ENCODE peak calls at places on chromosomes 13 and 19, in ten cellular contexts. T is K562, H is astrocyte, G is neural progenitor cell, Q is HepG2, M is endothelial cell of umbilical vein, L is fibroblast of lung, J is GM23248, V is mammary epithelial cell, W is GM12878. P is an unnamed sample.

GRCh38 chr13:36882829-36883390 is 37.1 kb downstream of the SMAD9 start:
- DNase-seq in G (no peak), Q (peak), J (no peak), L (no peak), H (no peak), W (no peak), V (no peak), M (no peak), T (no peak), P (no peak)

GRCh38 chr19:4976412-4977298 is 7.7 kb downstream of the KDM4B start:
- DNase-seq in G (peak), V (peak), W (no peak), J (peak), Q (peak), H (peak), L (peak), T (no peak), M (peak), P (no peak)

GRCh38 chr19:55384576-55385235 is 614 bp upstream of the TMEM238 start:
- DNase-seq in H (no peak), J (peak), L (no peak), M (no peak), W (no peak), G (no peak), Q (no peak), V (peak), T (no peak), P (no peak)

GRCh38 chr13:50248537-50249521 is 233.6 kb downstream of the KCNRG start:
- DNase-seq in H (no peak), W (no peak), J (no peak), V (no peak), M (no peak), T (no peak), Q (no peak), L (no peak), G (no peak), P (no peak)

GRCh38 chr19:35151273-35152065 is 3.1 kb upstream of the FXYD5 start:
- DNase-seq in J (no peak), M (no peak), L (no peak), Q (no peak), W (no peak), G (no peak), T (no peak), H (no peak), V (no peak), P (no peak)

GRCh38 chr19:10936661-10937084 is 8.1 kb downstream of the TIMM29 start:
- DNase-seq in J (peak), H (peak), T (peak), L (peak), Q (peak), G (peak), M (peak), V (peak), W (peak), P (peak)

GRCh38 chr13:97856001-97856675 is 97.3 kb upstream of the IPO5 start:
- DNase-seq in Q (no peak), J (peak), H (peak), L (peak), M (no peak), T (no peak), W (no peak), G (peak), V (no peak), P (no peak)

GRCh38 chr13:40895715-40896184 is 106.3 kb downstream of the SLC25A15 start:
- DNase-seq in Q (peak), H (no peak), M (no peak), J (no peak), V (peak), G (no peak), W (no peak), L (no peak), T (no peak), P (no peak)

GRCh38 chr19:16899566-16900075 is 10.8 kb downstream of the F2RL3 start:
- DNase-seq in T (peak), V (peak), G (peak), J (peak), M (peak), H (no peak), W (no peak), L (peak), Q (peak), P (no peak)

GRCh38 chr19:495440-496332 is 600 bp upstream of the MADCAM1 start:
- DNase-seq in J (peak), M (peak), V (no peak), G (peak), H (peak), L (peak), W (no peak), Q (no peak), T (peak), P (no peak)

GRCh38 chr19:52659013-52659412 is 20.9 kb upstream of the ZNF83 start:
- DNase-seq in Q (no peak), V (no peak), L (no peak), G (no peak), W (no peak), J (no peak), T (no peak), M (no peak), H (no peak), P (no peak)

GRCh38 chr13:62512194-62513141 is 1096.8 kb upstream of the PCDH20 start:
- DNase-seq in L (peak), J (peak), M (peak), Q (peak), W (peak), T (no peak), G (peak), V (no peak), H (no peak), P (no peak)

GRCh38 chr13:99663185-99663825 is 162.0 kb downstream of the TM9SF2 start:
- DNase-seq in J (no peak), T (no peak), G (peak), L (no peak), H (no peak), M (no peak), V (no peak), W (no peak), Q (no peak), P (no peak)

GRCh38 chr19:16901491-16902175 is 12.8 kb downstream of the F2RL3 start:
- DNase-seq in M (no peak), J (no peak), T (peak), H (no peak), G (peak), W (no peak), L (no peak), V (no peak), Q (no peak), P (no peak)

GRCh38 chr13:39536274-39536673 is 66.7 kb downstream of the LHFPL6 start:
- DNase-seq in T (no peak), J (no peak), V (no peak), G (no peak), Q (no peak), W (no peak), H (no peak), L (no peak), M (no peak), P (no peak)

GRCh38 chr19:36257512-36257876 is 42.6 kb downstream of the ZNF146 start:
- DNase-seq in J (peak), M (peak), Q (no peak), T (no peak), W (no peak), V (no peak), H (no peak), L (no peak), G (no peak), P (no peak)

GRCh38 chr13:113371061-113371460 is 7.1 kb upstream of the GRTP1 start:
- DNase-seq in M (no peak), W (no peak), J (no peak), T (no peak), V (no peak), H (no peak), L (no peak), Q (no peak), G (no peak), P (no peak)

GRCh38 chr13:24500977-24501376 is 11.6 kb downstream of the PARP4 start:
- DNase-seq in M (peak), H (peak), W (no peak), L (peak), G (no peak), J (peak), V (peak), Q (no peak), T (peak), P (no peak)

GRCh38 chr13:41746259-41746658 is 214.7 kb downstream of the VWA8 start:
- DNase-seq in G (no peak), T (no peak), V (peak), J (peak), L (peak), H (peak), M (no peak), W (no peak), Q (no peak), P (no peak)

GRCh38 chr19:55272142-55272541 is 7.8 kb downstream of the HSPBP1 start:
- DNase-seq in L (no peak), Q (no peak), T (no peak), J (peak), W (no peak), H (no peak), V (no peak), G (no peak), M (no peak), P (no peak)

GRCh38 chr13:97724450-97724849 is 229.0 kb upstream of the IPO5 start:
- DNase-seq in G (no peak), J (peak), Q (no peak), W (no peak), H (no peak), T (no peak), M (no peak), L (no peak), V (no peak), P (no peak)

GRCh38 chr13:32314968-32315254 is 252 bp downstream of the ZAR1L start:
- DNase-seq in Q (peak), V (peak), J (peak), T (peak), L (peak), W (no peak), M (no peak), G (peak), H (peak), P (no peak)

GRCh38 chr13:103066991-103067390 is 774 bp upstream of the SLC10A2 start:
- DNase-seq in Q (no peak), W (no peak), G (peak), L (no peak), M (no peak), T (no peak), J (no peak), V (no peak), H (no peak), P (no peak)

GRCh38 chr19:4278010-4278409 is 1.1 kb upstream of the SHD start:
- DNase-seq in H (no peak), G (no peak), M (no peak), Q (no peak), V (no peak), L (no peak), W (no peak), J (no peak), T (no peak), P (no peak)

GRCh38 chr19:5145521-5146511 is 176.9 kb downstream of the KDM4B start:
- DNase-seq in W (no peak), V (no peak), T (no peak), G (no peak), L (no peak), Q (no peak), H (no peak), M (no peak), J (no peak), P (no peak)

GRCh38 chr13:37068962-37069361 is 9.5 kb upstream of the SUPT20H start:
- DNase-seq in Q (no peak), L (peak), H (no peak), G (no peak), J (peak), M (peak), T (no peak), V (no peak), W (no peak), P (no peak)

GRCh38 chr13:73339086-73339485 is 280.3 kb downstream of the KLF5 start:
- DNase-seq in M (no peak), H (no peak), J (peak), V (no peak), Q (no peak), T (no peak), W (no peak), L (no peak), G (no peak), P (no peak)

GRCh38 chr13:40375522-40376171 is 290.8 kb downstream of the FOXO1 start:
- DNase-seq in G (no peak), V (no peak), W (no peak), T (no peak), Q (no peak), J (peak), L (no peak), M (no peak), H (no peak), P (no peak)

GRCh38 chr13:105153626-105154025 is 1381.8 kb downstream of the EFNB2 start:
- DNase-seq in T (no peak), Q (no peak), M (no peak), W (no peak), G (no peak), J (no peak), V (no peak), H (no peak), L (peak), P (no peak)

GRCh38 chr19:13207237-13208130 is 57.3 kb downstream of the IER2 start:
- DNase-seq in W (no peak), G (peak), V (no peak), J (peak), M (no peak), T (no peak), H (no peak), L (no peak), Q (no peak), P (no peak)

GRCh38 chr19:55620410-55620809 is 4.0 kb downstream of the ZNF784 start:
- DNase-seq in M (no peak), H (no peak), L (no peak), T (peak), J (no peak), V (no peak), Q (no peak), W (no peak), G (no peak), P (no peak)

GRCh38 chr13:87982436-87982835 is 311.3 kb downstream of the SLITRK5 start:
- DNase-seq in T (no peak), W (no peak), G (no peak), V (no peak), M (no peak), L (no peak), Q (no peak), J (no peak), H (no peak), P (no peak)

GRCh38 chr13:77637583-77637982 is 59.9 kb upstream of the SLAIN1 start:
- DNase-seq in V (no peak), H (no peak), J (no peak), M (no peak), T (no peak), W (no peak), Q (no peak), G (peak), L (no peak), P (no peak)

GRCh38 chr13:25329706-25330105 is 28.3 kb downstream of the NUP58 start:
- DNase-seq in L (peak), W (no peak), Q (no peak), M (no peak), J (peak), H (peak), G (no peak), V (peak), T (no peak), P (no peak)

GRCh38 chr19:46761418-46761831 is 15.2 kb upstream of the STRN4 start:
- DNase-seq in V (no peak), T (no peak), H (peak), J (peak), L (peak), W (no peak), G (no peak), Q (peak), M (no peak), P (no peak)

GRCh38 chr19:11540642-11541041 is 2.0 kb downstream of the CNN1 start:
- DNase-seq in G (no peak), V (no peak), J (no peak), H (no peak), T (no peak), Q (no peak), W (no peak), L (no peak), M (no peak), P (no peak)

GRCh38 chr13:32427852-32428580 is at the start of gene N4BP2L1:
- DNase-seq in V (peak), T (no peak), Q (peak), G (peak), J (peak), M (peak), H (no peak), W (peak), L (peak), P (no peak)

GRCh38 chr19:7191946-7192691 is 102.1 kb downstream of the INSR start:
- DNase-seq in J (peak), V (no peak), W (no peak), H (no peak), T (no peak), Q (no peak), L (no peak), G (no peak), M (no peak), P (no peak)

GRCh38 chr13:110853235-110853721 is 61.6 kb downstream of the ANKRD10 start:
- DNase-seq in L (no peak), J (no peak), V (no peak), T (no peak), Q (no peak), G (peak), H (no peak), M (no peak), W (no peak), P (no peak)

GRCh38 chr13:110850840-110851239 is 64.0 kb downstream of the ANKRD10 start:
- DNase-seq in J (no peak), G (no peak), W (no peak), T (no peak), H (no peak), Q (no peak), L (no peak), M (no peak), V (no peak), P (no peak)

GRCh38 chr13:110854866-110855265 is 60.0 kb downstream of the ANKRD10 start:
- DNase-seq in V (no peak), T (no peak), J (no peak), L (no peak), Q (no peak), W (no peak), M (no peak), G (no peak), H (no peak), P (no peak)

GRCh38 chr13:110845520-110845919 is 69.3 kb downstream of the ANKRD10 start:
- DNase-seq in W (no peak), G (no peak), H (no peak), J (no peak), T (no peak), M (no peak), Q (no peak), L (no peak), V (no peak), P (no peak)

GRCh38 chr13:110850006-110850405 is 64.9 kb downstream of the ANKRD10 start:
- DNase-seq in Q (no peak), W (no peak), T (no peak), H (no peak), V (no peak), M (no peak), G (no peak), J (no peak), L (no peak), P (no peak)
- TF ChIP-seq EZH2 in Q (no peak), W (no peak), T (no peak), H (no peak), V (no peak), M (no peak), G (no peak), J (no peak), L (no peak), P (no peak)

GRCh38 chr13:61414686-61415664 is 674 bp downstream of the PCDH20 start:
- DNase-seq in G (peak), W (no peak), H (peak), Q (peak), L (peak), M (peak), T (no peak), V (peak), J (no peak), P (no peak)

GRCh38 chr13:61415749-61416148 is at the start of gene PCDH20:
- DNase-seq in T (no peak), W (no peak), H (no peak), M (no peak), V (no peak), J (no peak), Q (no peak), G (no peak), L (peak), P (no peak)

GRCh38 chr13:61417171-61417570 is 1.5 kb upstream of the PCDH20 start:
- DNase-seq in L (peak), G (no peak), Q (no peak), H (no peak), T (no peak), W (no peak), M (no peak), J (no peak), V (no peak), P (no peak)

GRCh38 chr13:61413572-61413971 is 2.1 kb downstream of the PCDH20 start:
- DNase-seq in H (no peak), L (no peak), M (no peak), W (no peak), J (no peak), Q (no peak), V (no peak), T (no peak), G (peak), P (no peak)

GRCh38 chr13:61414136-61414535 is 1.5 kb downstream of the PCDH20 start:
- DNase-seq in J (no peak), Q (no peak), L (peak), M (no peak), V (no peak), T (no peak), W (no peak), H (no peak), G (peak), P (no peak)
- H3K9ac ChIP-seq in J (no peak), Q (no peak), L (no peak), M (no peak), V (no peak), T (no peak), W (no peak), H (peak), G (no peak), P (peak)

GRCh38 chr13:46913757-46914156 is 16.9 kb upstream of the HTR2A start:
- DNase-seq in W (no peak), M (no peak), G (no peak), T (no peak), J (peak), Q (no peak), L (no peak), V (no peak), H (no peak), P (no peak)
- TF ChIP-seq EZH2 in W (no peak), M (no peak), G (no peak), T (no peak), J (no peak), Q (no peak), L (no peak), V (no peak), H (no peak), P (no peak)

GRCh38 chr19:57888107-57888493 is 737 bp downstream of the ZNF814 start:
- DNase-seq in Q (no peak), G (no peak), M (no peak), H (no peak), V (no peak), L (no peak), W (no peak), T (no peak), J (peak), P (no peak)

GRCh38 chr19:57888494-57889231 is at the start of gene ZNF814:
- DNase-seq in V (peak), J (peak), M (peak), G (peak), H (peak), L (peak), W (peak), T (peak), Q (no peak), P (peak)

GRCh38 chr19:57886046-57886445 is 2.8 kb downstream of the ZNF814 start:
- DNase-seq in L (no peak), T (no peak), M (no peak), W (no peak), J (no peak), G (no peak), V (no peak), H (no peak), Q (no peak), P (no peak)

GRCh38 chr19:57887195-57887941 is 1.5 kb downstream of the ZNF814 start:
- DNase-seq in G (peak), L (no peak), J (peak), T (no peak), M (no peak), V (no peak), H (peak), W (no peak), Q (no peak), P (no peak)
- H3K9ac ChIP-seq in G (peak), L (no peak), J (peak), T (no peak), M (no peak), V (no peak), H (peak), W (peak), Q (no peak), P (no peak)

DNA sequence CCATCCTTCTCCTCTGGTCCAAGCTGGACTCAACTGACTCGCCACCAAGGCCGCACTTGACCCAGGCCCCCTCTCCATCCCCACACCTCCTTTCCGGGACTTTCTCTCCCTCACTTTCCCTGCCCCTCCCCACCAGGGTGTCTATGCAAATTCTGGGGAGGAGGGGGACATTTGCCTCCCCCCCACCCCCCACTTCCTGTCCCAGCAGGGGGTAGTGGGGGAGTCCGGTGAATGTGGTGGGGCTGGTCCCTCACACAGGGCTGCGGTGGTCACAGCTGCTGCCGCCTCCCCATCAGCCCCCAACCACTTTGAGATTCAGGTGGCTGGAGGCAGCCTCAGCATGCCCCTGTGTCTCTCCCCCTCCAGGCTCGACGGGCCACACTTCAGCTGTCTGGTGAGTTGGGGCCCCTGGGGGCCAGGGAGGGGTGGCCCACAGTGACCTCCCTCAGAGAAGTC is 870 bp downstream of the SPIB start:
- DNase-seq in G (no peak), J (no peak), M (no peak), Q (no peak), L (no peak), W (no peak), H (no peak), V (no peak), T (no peak), P (no peak)
- TF ChIP-seq EZH2 in G (no peak), J (no peak), M (no peak), Q (no peak), L (no peak), W (no peak), H (no peak), V (no peak), T (no peak), P (no peak)

P was measured in SK-N-MC.